ENCODE peak calls at places on chromosomes 5 and 9, in eight cellular contexts. O is stimulated activated CD4-positive, alpha-beta T cell treated with anti-CD3 and anti-CD28 coated beads, Interleukin-15, amount 100 ng/mL, for 24 hours; Y is CD8-positive, alpha-beta T cell; H is NCI-H1694; B is upper lobe of right lung; N is mesenteric fat pad; L is brain microvascular endothelial cell; G is GM10248. D is an unnamed sample.

GRCh38 chr5:122608222-122608621 is 166.7 kb upstream of the SNX2 start:
- DNase-seq in L (no peak), G (no peak), O (no peak), Y (no peak), B (no peak), N (no peak), H (no peak), D (no peak)

GRCh38 chr5:125393416-125393815 is 647.0 kb upstream of the ZNF608 start:
- DNase-seq in B (no peak), N (no peak), O (no peak), L (no peak), Y (no peak), H (no peak), G (no peak), D (no peak)

GRCh38 chr9:20640331-20641187 is 18.3 kb upstream of the MLLT3 start:
- DNase-seq in B (no peak), L (peak), Y (peak), G (peak), O (peak), H (peak), N (no peak), D (no peak)

GRCh38 chr9:34139477-34140146 is 13.1 kb upstream of the DCAF12 start:
- DNase-seq in O (no peak), G (no peak), B (no peak), H (peak), N (no peak), Y (no peak), L (peak), D (peak)

GRCh38 chr5:172543484-172544298 is 89.4 kb upstream of the SH3PXD2B start:
- DNase-seq in Y (no peak), N (peak), L (no peak), O (no peak), B (peak), G (no peak), H (no peak), D (no peak)

GRCh38 chr9:76044420-76044819 is 153.9 kb downstream of the PCSK5 start:
- DNase-seq in G (no peak), L (peak), B (no peak), O (no peak), N (no peak), H (no peak), Y (no peak), D (peak)

GRCh38 chr9:69594180-69594579 is 78.0 kb downstream of the APBA1 start:
- DNase-seq in Y (no peak), B (no peak), G (no peak), H (no peak), O (no peak), L (no peak), N (no peak), D (no peak)

GRCh38 chr9:114261026-114261425 is 61.9 kb upstream of the ORM1 start:
- DNase-seq in L (no peak), B (no peak), G (no peak), O (no peak), Y (no peak), H (no peak), N (no peak), D (no peak)

GRCh38 chr9:32502996-32503395 is 23.0 kb downstream of the RIGI start:
- DNase-seq in O (no peak), B (no peak), H (no peak), Y (no peak), G (no peak), N (no peak), L (peak), D (no peak)

GRCh38 chr5:43231977-43232376 is 40.0 kb downstream of the NIM1K start:
- DNase-seq in Y (no peak), N (no peak), L (peak), B (no peak), G (no peak), H (peak), O (peak), D (no peak)

GRCh38 chr9:33852216-33852826 is 35.4 kb downstream of the UBE2R2 start:
- DNase-seq in L (peak), B (peak), N (peak), O (peak), G (peak), H (no peak), Y (peak), D (peak)